ENCODE peak calls at places on chromosomes 4 and X, in four cellular contexts. U is activated CD4-positive, alpha-beta T cell treated with anti-CD3 and anti-CD28 coated beads, Interleukin-2, amount 10 ng/mL, durations not matched to agents 24 days and 14 days; V is adrenal gland; P is activated naive CD8-positive, alpha-beta T cell treated with anti-CD3 and anti-CD28 coated beads, Interleukin-2, amount 50 U/mL, for 24 hours. J is an unnamed sample.

GRCh38 chrX:81259714-81260395 is 58.0 kb downstream of the SH3BGRL start:
- DNase-seq in U (no peak), V (no peak), P (no peak), J (no peak)

GRCh38 chr4:139956436-139957107 is 197.4 kb downstream of the MAML3 start:
- DNase-seq in U (no peak), V (peak; percentile 52), P (no peak), J (no peak)

GRCh38 chr4:102780476-102781144 is 19.8 kb upstream of the MANBA start:
- DNase-seq in U (peak; percentile 31), V (no peak), P (no peak), J (no peak)

GRCh38 chrX:13000311-13000811 is 25.5 kb downstream of the TMSB4X start:
- DNase-seq in U (peak; percentile 78), V (no peak), P (no peak), J (no peak)

GRCh38 chr4:118077767-118078105 is 43.5 kb downstream of the NDST3 start:
- DNase-seq in U (peak; percentile 47), V (no peak), P (no peak), J (no peak)

GRCh38 chr4:185307136-185307950 is 88.4 kb downstream of the LRP2BP start:
- DNase-seq in U (peak; percentile 47), V (no peak), P (no peak), J (no peak)

GRCh38 chr4:173489514-173489913 is 40.5 kb downstream of the HAND2 start:
- DNase-seq in U (no peak), V (no peak), P (no peak), J (no peak)

GRCh38 chr4:176123710-176124407 is 58.2 kb downstream of the WDR17 start:
- DNase-seq in U (no peak), V (peak; percentile 10), P (no peak), J (no peak)

GRCh38 chr4:7425171-7425570 is 9.6 kb downstream of the PSAPL1 start:
- DNase-seq in U (no peak), V (no peak), P (no peak), J (no peak)

GRCh38 chr4:8742546-8742945 is 129.1 kb downstream of the HMX1 start:
- DNase-seq in U (no peak), V (no peak), P (no peak), J (no peak)

GRCh38 chrX:124960454-124960853 is 359.2 kb upstream of the TEX13C start:
- DNase-seq in U (no peak), V (no peak), P (no peak), J (no peak)

GRCh38 chr4:37971202-37971601 is 11.0 kb downstream of the PTTG2 start:
- DNase-seq in U (no peak), V (no peak), P (no peak), J (no peak)

GRCh38 chr4:15042529-15043167 is 40.4 kb downstream of the CPEB2 start:
- DNase-seq in U (no peak), V (no peak), P (no peak), J (no peak)

GRCh38 chrX:41377624-41378023 is 43.7 kb downstream of the DDX3X start:
- DNase-seq in U (peak; percentile 56), V (no peak), P (peak; percentile 36), J (peak; percentile 40)

GRCh38 chrX:115689931-115690330 is 129.0 kb downstream of the PLS3 start:
- DNase-seq in U (no peak), V (no peak), P (no peak), J (no peak)

GRCh38 chr4:174284181-174284886 is 623 bp downstream of the CEP44 start:
- DNase-seq in U (no peak), V (no peak), P (peak; percentile 4), J (no peak)

GRCh38 chr4:13546855-13547562 is 2.7 kb upstream of the NKX3-2 start:
- DNase-seq in U (peak; percentile 77), V (no peak), P (peak; percentile 17), J (no peak)

GRCh38 chrX:153590961-153591956 is 7.7 kb downstream of the CCNQ start:
- DNase-seq in U (no peak), V (no peak), P (no peak), J (no peak)

GRCh38 chr4:148445071-148445902 is 3.1 kb upstream of the NR3C2 start:
- DNase-seq in U (peak; percentile 85), V (peak; percentile 64), P (peak; percentile 66), J (peak; percentile 65)